ENCODE peak calls at places on chromosomes 3 and 15, in seven cellular contexts. I is cardiac muscle cell, M is tibial artery, Z is dorsolateral prefrontal cortex, P is lower lobe of right lung, H is brain microvascular endothelial cell, N is heart right ventricle. Y is an unnamed sample.

GRCh38 chr3:38086496-38086895 is 47.5 kb downstream of the DLEC1 start:
- DNase-seq in I (no peak), M (no peak), Z (no peak), P (no peak), H (no peak), N (no peak), Y (no peak)

GRCh38 chr15:32651229-32651837 is 9.8 kb downstream of the SCG5 start:
- DNase-seq in I (peak), M (no peak), Z (peak), P (peak), H (peak), N (peak), Y (peak)

GRCh38 chr3:42179110-42179725 is 86.8 kb downstream of the CCK start:
- DNase-seq in I (peak), M (peak), Z (no peak), P (no peak), H (peak), N (no peak), Y (peak)

GRCh38 chr15:62607643-62608042 is 434.9 kb upstream of the TPM1 start:
- DNase-seq in I (no peak), M (no peak), Z (no peak), P (no peak), H (peak), N (no peak), Y (no peak)

GRCh38 chr3:119375106-119375505 is 80.9 kb downstream of the ARHGAP31 start:
- DNase-seq in I (no peak), M (no peak), Z (no peak), P (no peak), H (no peak), N (no peak), Y (no peak)

GRCh38 chr15:60590935-60591490 is 112.1 kb upstream of the ICE2 start:
- DNase-seq in I (peak), M (peak), Z (peak), P (peak), H (peak), N (peak), Y (peak)

GRCh38 chr15:89399390-89400120 is 64.9 kb upstream of the POLG start:
- DNase-seq in I (peak), M (no peak), Z (no peak), P (no peak), H (no peak), N (no peak), Y (peak)

GRCh38 chr3:77601853-77602440 is 562.0 kb downstream of the ROBO2 start:
- DNase-seq in I (no peak), M (no peak), Z (no peak), P (no peak), H (no peak), N (no peak), Y (no peak)

GRCh38 chr3:192038726-192039125 is 577.8 kb downstream of the PYDC2 start:
- DNase-seq in I (no peak), M (no peak), Z (no peak), P (no peak), H (no peak), N (no peak), Y (no peak)

GRCh38 chr3:29554584-29554983 is 273.7 kb downstream of the RBMS3 start:
- DNase-seq in I (no peak), M (no peak), Z (no peak), P (no peak), H (no peak), N (no peak), Y (no peak)

GRCh38 chr15:63712828-63713520 is 115.8 kb downstream of the FBXL22 start:
- DNase-seq in I (no peak), M (no peak), Z (no peak), P (no peak), H (no peak), N (no peak), Y (no peak)

GRCh38 chr15:89783111-89783860 is 7.2 kb downstream of the MESP2 start:
- DNase-seq in I (peak), M (no peak), Z (no peak), P (no peak), H (no peak), N (no peak), Y (peak)

GRCh38 chr15:28456476-28457395 is 76.0 kb downstream of the GOLGA8G start:
- DNase-seq in I (no peak), M (no peak), Z (peak), P (peak), H (no peak), N (no peak), Y (peak)

GRCh38 chr15:80747317-80748053 is 31.7 kb upstream of the CEMIP start:
- DNase-seq in I (peak), M (no peak), Z (no peak), P (no peak), H (no peak), N (no peak), Y (no peak)

GRCh38 chr3:110789315-110789714 is 282.3 kb upstream of the NECTIN3 start:
- DNase-seq in I (no peak), M (no peak), Z (no peak), P (no peak), H (peak), N (no peak), Y (no peak)
- TF ChIP-seq CTCF in I (no peak), M (no peak), Z (no peak), P (no peak), H (no peak), N (no peak), Y (no peak)

GRCh38 chr15:29698030-29698701 is 124.1 kb downstream of the TJP1 start:
- DNase-seq in I (no peak), M (no peak), Z (no peak), P (no peak), H (peak), N (no peak), Y (no peak)
- H3K27ac ChIP-seq in I (peak), M (no peak), Z (no peak), P (no peak), H (peak), N (no peak), Y (no peak)

DNA sequence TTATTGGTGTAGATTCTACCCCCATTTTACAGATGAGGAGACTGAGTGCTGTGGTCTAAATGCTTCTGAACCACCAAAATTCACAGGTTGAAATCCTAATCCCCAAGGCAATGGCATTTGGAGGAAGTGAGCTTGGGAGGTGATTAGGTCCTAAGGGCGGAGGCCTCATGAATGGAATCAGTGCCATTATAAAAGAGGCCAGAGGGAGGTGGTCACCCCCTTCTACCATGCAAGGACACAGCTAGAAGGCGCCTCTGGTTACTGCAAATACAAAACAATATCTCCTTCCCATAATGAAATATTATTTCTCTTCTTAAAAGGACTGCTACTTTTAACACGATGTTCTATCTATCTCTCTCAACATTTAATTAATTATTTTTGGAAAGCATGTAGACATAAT is 223.5 kb downstream of the NEK10 start:
- DNase-seq in I (no peak), M (no peak), Z (no peak), P (no peak), H (no peak), N (no peak), Y (no peak)
- TF ChIP-seq CTCF in I (no peak), M (no peak), Z (no peak), P (no peak), H (no peak), N (no peak), Y (no peak)

DNA sequence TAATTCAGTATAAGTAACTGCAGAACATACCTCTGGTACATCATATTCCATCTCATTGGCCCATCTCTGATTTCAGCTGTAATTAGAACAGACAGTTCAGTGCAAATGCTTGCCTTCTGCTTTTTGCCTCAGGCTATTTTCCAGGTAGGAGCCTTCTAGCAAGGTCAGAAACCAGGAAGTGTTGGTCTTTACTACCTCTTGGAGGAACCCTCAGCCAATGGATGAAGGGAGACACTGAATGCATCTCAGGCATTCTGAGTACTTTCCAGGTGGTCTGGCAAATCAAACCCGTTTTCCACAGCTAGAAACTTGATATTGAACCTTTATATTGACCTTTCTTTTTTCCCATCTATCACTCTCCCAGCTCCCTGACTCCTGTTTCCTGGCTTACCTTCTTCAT is 348.5 kb upstream of the SOX2 start:
- DNase-seq in I (no peak), M (no peak), Z (no peak), P (no peak), H (no peak), N (no peak), Y (no peak)
- H3K27ac ChIP-seq in I (no peak), M (no peak), Z (no peak), P (no peak), H (no peak), N (no peak), Y (no peak)

DNA sequence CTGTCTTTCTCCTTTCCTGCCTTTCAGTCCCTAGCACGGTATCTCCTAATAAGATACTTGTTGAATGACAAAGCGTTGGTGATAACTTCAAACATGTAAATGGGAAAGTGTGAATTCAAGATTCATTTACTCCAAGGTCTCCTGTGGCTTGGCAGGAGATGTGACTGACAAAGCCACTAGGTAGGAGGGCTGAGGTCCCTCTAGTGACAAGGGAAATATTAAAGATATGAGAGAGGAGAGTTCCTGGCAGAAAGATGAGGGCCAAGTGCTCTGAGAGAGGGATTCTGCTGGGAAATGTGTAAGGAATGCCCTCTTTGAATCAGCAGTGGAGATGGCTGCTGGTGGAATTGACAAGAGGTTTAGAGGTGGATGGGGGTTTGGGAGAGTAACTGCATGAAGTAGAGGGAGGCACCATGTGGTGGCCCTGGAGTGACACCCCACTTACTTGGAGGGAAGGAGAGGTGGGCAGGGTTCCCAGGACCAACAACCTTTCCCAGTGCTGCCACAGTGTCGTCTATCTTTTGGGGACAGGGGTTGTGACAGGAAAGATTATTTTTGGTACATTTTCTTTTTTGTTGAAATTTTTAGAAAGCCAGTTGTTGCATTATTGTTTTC is 43.0 kb upstream of the SCAANT1 start:
- DNase-seq in I (no peak), M (no peak), Z (no peak), P (no peak), H (no peak), N (no peak), Y (no peak)
- TF ChIP-seq CTCF in I (no peak), M (no peak), Z (no peak), P (no peak), H (no peak), N (no peak), Y (no peak)

GRCh38 chr3:107241217-107241616 is 136.0 kb upstream of the CCDC54 start:
- DNase-seq in I (peak), M (peak), Z (no peak), P (peak), H (no peak), N (peak), Y (no peak)
- H3K27ac ChIP-seq in I (no peak), M (peak), Z (peak), P (peak), H (no peak), N (peak), Y (no peak)

DNA sequence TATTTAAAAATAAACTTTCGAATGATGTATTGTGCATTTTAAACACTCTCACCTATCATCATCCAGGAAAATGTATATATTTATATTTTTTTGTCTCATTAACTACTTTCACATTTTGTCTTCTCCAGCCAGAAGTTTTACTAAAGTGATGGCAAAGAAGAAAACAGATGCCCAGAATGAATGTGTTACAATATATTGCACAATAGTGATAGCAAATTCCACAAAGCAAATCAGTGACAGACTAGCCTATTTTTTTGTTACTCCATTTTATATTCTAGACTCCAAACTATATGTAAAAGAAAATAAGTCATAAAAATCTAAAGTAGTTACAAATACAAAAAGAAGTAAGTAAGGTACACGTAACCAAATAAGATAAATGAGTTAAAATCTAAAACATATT is 414.7 kb downstream of the EPHA3 start:
- DNase-seq in I (no peak), M (no peak), Z (no peak), P (no peak), H (no peak), N (no peak), Y (no peak)
- TF ChIP-seq CTCF in I (no peak), M (no peak), Z (no peak), P (no peak), H (no peak), N (no peak), Y (no peak)

GRCh38 chr3:48989796-48990635 is at the start of gene P4HTM:
- DNase-seq in I (peak), M (peak), Z (peak), P (peak), H (peak), N (peak), Y (peak)
- H3K27ac ChIP-seq in I (peak), M (peak), Z (peak), P (peak), H (peak), N (peak), Y (peak)

GRCh38 chr3:98856724-98857123 is 44.8 kb downstream of the DCBLD2 start:
- DNase-seq in I (no peak), M (no peak), Z (no peak), P (no peak), H (no peak), N (no peak), Y (no peak)

DNA sequence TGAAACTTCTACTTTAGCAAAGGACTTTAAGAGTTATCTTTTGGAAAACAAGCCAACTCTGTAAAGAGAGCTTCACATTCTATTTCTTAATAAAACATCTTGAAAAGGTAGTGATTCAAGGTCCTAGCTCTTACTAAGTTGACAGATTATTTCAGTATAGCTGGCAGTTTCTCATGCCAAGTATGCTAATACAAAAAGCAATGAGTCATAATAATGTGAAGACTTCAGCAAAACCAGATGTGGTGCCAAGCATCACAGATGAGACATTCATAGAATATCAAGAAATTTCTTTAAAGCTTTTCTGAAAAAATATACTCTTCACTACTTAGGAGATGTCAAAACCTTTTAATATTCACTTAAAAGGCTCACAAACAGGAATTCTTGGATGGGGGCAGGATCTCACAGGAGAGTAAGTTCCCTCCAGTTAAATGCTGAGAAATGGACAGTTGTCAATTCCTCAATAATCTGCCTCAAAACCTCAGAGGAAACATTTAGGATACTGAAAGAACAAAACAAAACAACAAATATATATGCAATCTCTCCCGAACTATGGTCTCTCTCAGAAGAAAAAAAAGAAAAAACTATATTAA is 45.6 kb downstream of the DCBLD2 start:
- DNase-seq in I (no peak), M (no peak), Z (no peak), P (no peak), H (peak), N (no peak), Y (no peak)
- TF ChIP-seq CTCF in I (no peak), M (no peak), Z (no peak), P (no peak), H (no peak), N (no peak), Y (no peak)